ENCODE peak calls at places on chromosomes 11 and 22, in six cellular contexts. J is right atrium auricular region; V is kidney epithelial cell; N is Peyer's patch; M is CD4-positive, alpha-beta T cell; T is psoas muscle. B is an unnamed sample.

GRCh38 chr22:37176464-37177061 is 11.5 kb downstream of the C1QTNF6 start:
- DNase-seq in N (peak), J (peak), T (peak), V (no peak), M (no peak), B (no peak)

GRCh38 chr22:24095816-24096215 is 84.7 kb downstream of the CABIN1 start:
- DNase-seq in J (no peak), V (no peak), T (no peak), M (no peak), N (peak), B (no peak)

GRCh38 chr22:20750461-20751184 is 23.3 kb upstream of the SERPIND1 start:
- DNase-seq in T (peak), N (peak), M (no peak), V (peak), J (peak), B (peak)

GRCh38 chr22:32758866-32759385 is 42.6 kb upstream of the TIMP3 start:
- DNase-seq in M (no peak), J (no peak), T (no peak), N (no peak), V (no peak), B (no peak)

GRCh38 chr22:45777046-45777851 is 105.6 kb downstream of the ATXN10 start:
- DNase-seq in M (no peak), T (no peak), J (no peak), V (peak), N (no peak), B (no peak)

GRCh38 chr22:49847751-49848689 is 5.6 kb upstream of the ZBED4 start:
- DNase-seq in V (no peak), M (no peak), T (no peak), J (no peak), N (no peak), B (no peak)

GRCh38 chr11:104529213-104529612 is 365.3 kb upstream of the PDGFD start:
- DNase-seq in N (no peak), V (no peak), T (no peak), J (no peak), M (no peak), B (no peak)

GRCh38 chr11:134761361-134761760 is 349.3 kb upstream of the B3GAT1 start:
- DNase-seq in V (no peak), J (peak), N (no peak), T (no peak), M (no peak), B (no peak)

GRCh38 chr11:34613462-34614183 is 7.3 kb upstream of the EHF start:
- DNase-seq in J (no peak), T (no peak), V (no peak), M (no peak), N (no peak), B (no peak)

GRCh38 chr22:49862408-49862776 is 8.7 kb downstream of the ZBED4 start:
- DNase-seq in M (no peak), J (no peak), V (no peak), N (peak), T (no peak), B (no peak)

GRCh38 chr22:25069758-25070461 is 117.4 kb downstream of the KIAA1671 start:
- DNase-seq in J (no peak), M (peak), N (no peak), T (peak), V (no peak), B (no peak)

GRCh38 chr11:92717240-92717639 is 252.2 kb upstream of the MTNR1B start:
- DNase-seq in M (no peak), T (no peak), J (no peak), V (no peak), N (no peak), B (no peak)

GRCh38 chr22:35940166-35940565 is 88.5 kb downstream of the RBFOX2 start:
- DNase-seq in V (no peak), J (no peak), T (no peak), N (no peak), M (no peak), B (no peak)

GRCh38 chr22:20205964-20206708 is 55.3 kb upstream of the CCDC188 start:
- DNase-seq in V (peak), T (peak), M (peak), J (peak), N (peak), B (no peak)

DNA sequence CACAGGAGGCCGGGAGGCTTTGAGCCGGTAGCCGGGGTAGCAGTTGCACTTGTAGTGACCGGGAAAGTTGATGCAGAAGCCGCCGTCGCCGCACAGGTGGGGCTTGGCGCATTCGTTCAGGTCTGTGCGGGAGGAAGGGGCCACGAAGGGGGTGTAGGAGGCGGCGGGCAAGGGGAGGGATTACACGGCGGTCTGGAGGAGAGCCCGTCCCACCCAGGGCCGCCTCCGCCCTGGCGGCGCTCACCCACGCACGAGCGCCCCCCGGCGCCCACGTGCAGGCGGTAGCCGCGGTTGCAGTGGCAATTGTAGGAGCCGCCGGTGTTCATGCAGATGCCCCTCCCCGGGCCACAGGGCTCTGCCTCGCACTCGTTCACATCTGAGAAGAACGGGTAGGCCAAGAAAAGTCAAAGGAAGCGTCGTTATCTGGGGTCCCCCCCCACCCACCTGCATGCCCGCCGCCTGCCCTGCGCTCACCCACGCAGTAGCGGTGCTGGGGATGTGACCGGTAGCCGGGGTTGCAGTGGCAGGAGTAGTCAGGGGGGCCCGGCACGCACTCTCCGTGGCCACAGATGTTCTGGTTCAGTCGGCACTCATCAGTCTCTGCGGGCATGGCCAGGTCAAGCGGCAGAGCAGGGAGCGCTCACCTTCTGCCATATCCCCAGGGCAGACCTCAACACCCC is 10.6 kb downstream of the LTBP3 start:
- DNase-seq in J (no peak), N (peak), T (no peak), M (no peak), V (no peak), B (no peak)
- TF ChIP-seq CTCF in J (no peak), N (peak), T (no peak), M (peak), V (no peak), B (no peak)

DNA sequence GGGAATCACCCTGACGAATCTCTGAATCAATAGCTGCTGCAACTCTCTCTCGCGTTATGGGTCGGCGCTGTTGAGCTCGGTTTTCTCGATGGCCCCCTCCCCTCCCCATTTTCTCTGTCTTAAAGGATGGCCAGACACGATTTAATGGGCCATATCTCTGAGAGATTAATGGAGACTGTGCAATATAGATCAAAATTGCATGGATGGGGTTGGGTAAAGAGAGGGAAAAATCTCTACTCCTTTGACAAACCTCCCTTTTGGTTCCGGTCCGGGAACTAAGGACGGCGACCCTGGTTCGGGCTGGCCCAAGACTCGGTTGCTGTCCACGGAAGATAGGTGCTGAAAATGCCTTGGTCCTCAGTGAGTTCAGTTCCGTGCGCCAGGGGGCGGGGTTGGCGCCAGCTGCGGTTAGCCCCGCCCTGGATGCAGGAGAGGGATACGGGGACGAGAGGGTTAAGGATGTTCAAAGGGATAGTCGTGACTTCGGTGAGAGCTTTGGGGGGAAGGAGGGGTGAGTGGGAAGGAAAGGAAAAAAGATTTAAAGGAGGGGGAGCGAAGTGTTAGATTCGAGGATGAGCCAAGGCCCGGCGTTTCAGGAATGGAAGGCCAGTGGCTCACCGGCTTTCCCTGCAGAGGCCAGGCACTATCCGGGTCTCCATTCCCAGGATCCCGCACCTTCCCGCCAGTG is 103.6 kb upstream of the HSD17B12 start:
- DNase-seq in N (no peak), T (no peak), V (no peak), J (no peak), M (no peak), B (no peak)
- TF ChIP-seq CTCF in N (no peak), T (peak), V (peak), J (no peak), M (no peak), B (no peak)

GRCh38 chr11:113111156-113111555 is 149.9 kb downstream of the NCAM1 start:
- DNase-seq in J (no peak), N (no peak), V (no peak), T (no peak), M (no peak), B (no peak)

GRCh38 chr11:113113801-113114451 is 152.7 kb downstream of the NCAM1 start:
- DNase-seq in N (no peak), J (no peak), V (no peak), T (no peak), M (no peak), B (no peak)

GRCh38 chr11:113118104-113118503 is 156.9 kb downstream of the NCAM1 start:
- DNase-seq in V (no peak), T (no peak), M (no peak), J (no peak), N (no peak), B (no peak)

GRCh38 chr11:113110046-113110445 is 148.8 kb downstream of the NCAM1 start:
- DNase-seq in M (no peak), J (no peak), N (no peak), T (no peak), V (no peak), B (no peak)

GRCh38 chr11:113114452-113115027 is 153.3 kb downstream of the NCAM1 start:
- DNase-seq in N (peak), V (no peak), J (peak), T (peak), M (no peak), B (no peak)
- TF ChIP-seq CTCF in N (peak), V (peak), J (peak), T (peak), M (no peak), B (peak)

DNA sequence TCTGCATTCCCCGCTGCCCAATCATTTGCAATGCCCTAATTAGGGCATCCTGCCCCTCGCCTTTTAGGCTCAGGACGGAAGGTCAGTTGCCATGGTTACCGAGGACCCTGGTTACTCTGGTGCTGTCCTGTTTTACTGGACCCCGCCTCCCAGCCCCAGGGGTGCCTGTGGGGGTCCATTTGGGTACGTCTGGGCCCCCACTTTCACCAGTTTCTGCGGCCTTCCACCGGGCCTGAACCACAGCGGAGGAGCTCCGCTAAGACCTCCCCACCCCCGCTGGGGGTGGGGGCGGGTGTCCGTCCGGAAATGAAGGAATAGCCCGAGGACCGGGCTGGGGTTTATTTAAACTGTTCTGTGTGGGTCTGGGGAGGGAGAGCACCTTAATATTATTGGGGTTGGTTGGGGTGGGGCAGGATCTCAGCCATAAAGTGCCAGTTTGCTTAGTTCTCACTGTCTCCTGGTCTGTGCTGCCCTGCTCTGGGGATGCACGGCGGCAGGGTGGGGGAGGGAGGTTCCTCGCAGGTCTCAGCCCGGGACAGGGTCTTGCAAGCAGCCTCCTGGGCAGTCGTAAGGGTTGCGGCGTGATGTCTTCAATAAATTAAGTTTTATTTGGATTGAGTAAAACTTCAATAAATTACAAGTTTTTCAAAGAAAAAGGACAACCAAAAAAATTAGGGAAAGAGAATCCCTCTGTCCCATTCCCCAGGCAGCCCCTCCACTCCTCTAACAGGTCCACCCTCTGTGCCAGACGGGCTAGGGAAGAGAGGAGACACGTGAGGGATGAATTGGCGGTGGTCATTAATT is 5.3 kb downstream of the PHOX2A start:
- DNase-seq in T (no peak), J (no peak), N (peak), V (no peak), M (no peak), B (no peak)
- TF ChIP-seq CTCF in T (no peak), J (no peak), N (no peak), V (no peak), M (peak), B (no peak)

GRCh38 chr11:106306942-106307341 is 229.5 kb downstream of the AASDHPPT start:
- DNase-seq in N (no peak), V (no peak), J (no peak), M (no peak), T (no peak), B (no peak)
- TF ChIP-seq CTCF in N (no peak), V (peak), J (no peak), M (no peak), T (no peak), B (no peak)

GRCh38 chr22:27032121-27032761 is 374.9 kb downstream of the MIAT start:
- DNase-seq in N (no peak), V (no peak), M (no peak), J (no peak), T (peak), B (peak)
- TF ChIP-seq CTCF in N (no peak), V (peak), M (no peak), J (no peak), T (no peak), B (peak)

DNA sequence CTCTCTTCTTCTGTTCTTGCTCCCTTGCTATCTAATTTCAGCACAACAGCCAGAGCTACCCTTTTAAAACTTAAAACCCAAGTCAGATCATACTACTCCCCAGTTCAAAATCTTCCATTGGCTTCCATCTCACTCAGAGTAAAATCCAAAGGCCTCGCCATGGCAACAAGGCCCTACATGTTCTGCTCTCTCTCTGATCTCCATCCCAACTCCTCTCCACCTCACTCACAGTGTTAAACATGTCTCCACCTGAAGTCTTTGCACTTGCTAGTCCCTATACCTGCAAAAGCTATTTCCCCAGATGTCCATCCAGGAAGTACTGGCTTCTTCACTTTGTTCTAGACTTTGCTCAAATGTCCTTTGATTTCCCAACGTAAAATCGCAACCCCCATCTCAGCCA is 3.0 kb upstream of the GRAP2 start:
- DNase-seq in T (no peak), M (no peak), J (no peak), V (no peak), N (no peak), B (no peak)
- TF ChIP-seq CTCF in T (no peak), M (no peak), J (no peak), V (no peak), N (no peak), B (no peak)

DNA sequence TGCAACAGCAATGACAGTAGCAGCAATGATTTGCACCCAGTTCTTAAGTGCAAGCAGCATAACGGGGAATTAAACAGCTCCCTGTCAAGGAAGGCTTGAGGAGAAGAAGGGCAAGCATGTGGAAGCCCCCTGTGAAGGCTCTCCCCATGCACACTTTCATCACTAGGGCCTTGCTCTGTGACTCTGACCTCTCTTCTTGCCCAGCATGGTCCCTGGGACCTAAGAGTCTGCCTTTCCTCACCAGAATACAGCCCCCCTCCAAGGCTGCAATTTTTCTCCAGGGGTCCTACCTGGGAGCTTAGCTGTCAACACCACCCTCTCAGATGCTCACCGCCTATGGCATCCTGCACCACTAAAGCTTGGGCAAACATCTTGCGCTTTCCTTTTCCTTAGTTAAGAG is 187.5 kb downstream of the ADAMTS15 start:
- DNase-seq in J (no peak), T (no peak), M (no peak), N (no peak), V (no peak), B (no peak)
- TF ChIP-seq CTCF in J (no peak), T (no peak), M (no peak), N (no peak), V (no peak), B (no peak)

GRCh38 chr11:26551186-26551801 is 20.8 kb downstream of the MUC15 start:
- DNase-seq in N (no peak), J (no peak), T (no peak), M (no peak), V (no peak), B (no peak)
- TF ChIP-seq CTCF in N (no peak), J (no peak), T (no peak), M (no peak), V (peak), B (no peak)

DNA sequence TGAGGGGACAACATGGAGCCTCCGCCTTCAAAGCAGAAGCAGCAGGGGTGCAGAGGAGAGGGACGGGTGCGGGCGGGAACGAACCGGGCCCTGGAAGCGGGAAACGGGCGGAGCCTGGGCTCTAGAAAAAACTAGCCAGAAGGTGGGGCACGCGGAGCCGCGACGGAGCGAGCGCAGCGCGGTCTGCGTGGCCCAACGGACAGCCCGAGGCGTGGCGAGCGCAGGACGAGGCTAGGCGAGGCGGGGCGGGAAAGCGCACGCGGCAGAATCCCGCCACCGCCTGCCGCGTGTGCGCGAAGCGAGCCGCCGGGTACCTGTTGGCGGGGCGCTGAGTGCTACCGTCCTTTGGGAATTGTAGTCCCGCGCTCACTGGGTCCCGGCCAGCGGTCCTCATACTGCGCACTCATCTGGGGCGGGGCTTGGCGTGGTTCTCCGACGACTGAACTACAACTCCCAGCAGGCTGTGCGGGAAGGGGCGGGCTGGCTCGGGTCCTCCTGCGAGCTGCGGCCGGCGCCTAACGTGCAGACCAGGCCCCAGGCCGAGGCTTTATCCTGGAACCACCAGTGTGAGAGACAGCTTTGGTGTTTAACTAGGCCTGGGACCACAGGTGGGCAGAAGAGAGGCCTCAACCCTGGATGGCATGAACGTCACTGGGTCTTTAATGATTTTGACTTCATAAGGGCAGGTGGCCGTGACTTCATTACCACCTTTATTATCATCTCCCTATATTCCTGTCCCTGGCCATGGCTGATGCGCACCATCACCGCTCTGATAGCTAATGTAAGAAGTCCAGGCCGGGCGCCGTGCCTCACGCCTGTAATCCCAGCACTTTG is at the start of gene ATL3:
- DNase-seq in N (peak), T (peak), J (peak), V (peak), M (peak), B (peak)
- TF ChIP-seq CTCF in N (no peak), T (no peak), J (no peak), V (peak), M (peak), B (no peak)

B was measured in thoracic aorta.